ENCODE peak calls at places on chromosomes 6 and 20, in four cellular contexts. K is C1 segment of cervical spinal cord, G is HFFc6, O is stomach. M is an unnamed sample.

GRCh38 chr6:36964908-36965307 is 10.4 kb downstream of the PI16 start:
- DNase-seq in K (no peak), G (no peak), O (no peak), M (no peak)

GRCh38 chr20:47586648-47587306 is 85.1 kb downstream of the NCOA3 start:
- DNase-seq in K (no peak), G (no peak), O (no peak), M (peak)

GRCh38 chr20:20002101-20002998 is 14.8 kb upstream of the NAA20 start:
- DNase-seq in K (no peak), G (no peak), O (no peak), M (no peak)

GRCh38 chr6:34589140-34589539 is 33.0 kb upstream of the SPDEF start:
- DNase-seq in K (no peak), G (no peak), O (no peak), M (no peak)

GRCh38 chr6:4187480-4187879 is 52.1 kb upstream of the ECI2 start:
- DNase-seq in K (no peak), G (no peak), O (no peak), M (no peak)

GRCh38 chr6:52253494-52253893 is 9.2 kb upstream of the IL17F start:
- DNase-seq in K (no peak), G (no peak), O (no peak), M (peak)

GRCh38 chr6:107708435-107708834 is 115.7 kb downstream of the SCML4 start:
- DNase-seq in K (no peak), G (no peak), O (no peak), M (no peak)

GRCh38 chr20:3168079-3168828 is 5.1 kb downstream of the LZTS3 start:
- DNase-seq in K (no peak), G (no peak), O (peak), M (no peak)

GRCh38 chr6:47084530-47084929 is 42.4 kb upstream of the ADGRF1 start:
- DNase-seq in K (no peak), G (no peak), O (no peak), M (no peak)

GRCh38 chr6:37922563-37922962 is 103.0 kb downstream of the ZFAND3 start:
- DNase-seq in K (no peak), G (no peak), O (no peak), M (no peak)

GRCh38 chr6:87645080-87645479 is 55.1 kb downstream of the ORC3 start:
- DNase-seq in K (no peak), G (no peak), O (no peak), M (no peak)

GRCh38 chr6:34851361-34851760 is 36.5 kb downstream of the TAF11 start:
- DNase-seq in K (no peak), G (no peak), O (no peak), M (no peak)

GRCh38 chr20:47561175-47561574 is 59.5 kb downstream of the NCOA3 start:
- DNase-seq in K (no peak), G (peak), O (no peak), M (no peak)

GRCh38 chr20:5703542-5704215 is 46.5 kb upstream of the SHLD1 start:
- DNase-seq in K (no peak), G (no peak), O (no peak), M (no peak)

GRCh38 chr6:109834131-109834530 is 143.0 kb downstream of the FIG4 start:
- DNase-seq in K (no peak), G (no peak), O (no peak), M (peak)

GRCh38 chr20:59016795-59017492 is 2.3 kb upstream of the TUBB1 start:
- DNase-seq in K (no peak), G (no peak), O (no peak), M (no peak)

GRCh38 chr6:5111626-5112025 is 26.5 kb downstream of the PPP1R3G start:
- DNase-seq in K (no peak), G (no peak), O (no peak), M (no peak)

GRCh38 chr6:41072836-41073202 is at the start of gene NFYA:
- DNase-seq in K (no peak), G (no peak), O (peak), M (peak)

GRCh38 chr6:71410164-71410566 is 121.6 kb downstream of the OGFRL1 start:
- DNase-seq in K (no peak), G (no peak), O (peak), M (no peak)

GRCh38 chr6:167968091-167968490 is 29.4 kb upstream of the KIF25 start:
- DNase-seq in K (no peak), G (no peak), O (no peak), M (no peak)

GRCh38 chr6:137738197-137738596 is 128.9 kb upstream of the TNFAIP3 start:
- DNase-seq in K (no peak), G (peak), O (no peak), M (peak)

GRCh38 chr6:150142657-150143501 is at the start of gene PPP1R14C:
- DNase-seq in K (no peak), G (no peak), O (no peak), M (peak)

GRCh38 chr20:2872304-2873009 is 824 bp upstream of the PTPRA start:
- DNase-seq in K (no peak), G (peak), O (peak), M (peak)

M was measured in foreskin fibroblast.